ENCODE peak calls at places on chromosome 21, in ten cellular contexts. V, Z, E, Y, T, I, R, F, N and M are unnamed samples.

GRCh38 chr21:45347048-45347711 is 57.8 kb upstream of the COL18A1 start:
- DNase-seq in T (no peak), V (no peak), I (no peak), F (no peak), E (no peak), N (no peak), R (no peak), Y (no peak), Z (no peak), M (no peak)

GRCh38 chr21:28615276-28615675 is 377.4 kb downstream of the LTN1 start:
- DNase-seq in T (no peak), E (no peak), F (no peak), Y (peak; percentile 25), R (no peak), N (peak; percentile 69), Z (no peak), V (no peak), I (no peak), M (no peak)

GRCh38 chr21:44082648-44083436 is 24.4 kb upstream of the PWP2 start:
- DNase-seq in T (no peak), Z (no peak), R (no peak), Y (no peak), I (peak; percentile 70), F (no peak), E (no peak), V (no peak), N (no peak), M (no peak)

GRCh38 chr21:39529026-39529425 is 77.3 kb downstream of the SH3BGR start:
- DNase-seq in V (no peak), F (no peak), E (peak; percentile 49), Y (no peak), N (no peak), Z (no peak), R (no peak), I (no peak), T (no peak), M (no peak)

GRCh38 chr21:46051379-46051770 is 46.5 kb upstream of the COL6A2 start:
- DNase-seq in Z (no peak), T (no peak), E (no peak), V (no peak), Y (no peak), I (no peak), R (no peak), F (no peak), N (no peak), M (no peak)

GRCh38 chr21:43269461-43269860 is 100.7 kb downstream of the CRYAA start:
- DNase-seq in N (no peak), V (no peak), E (no peak), Z (peak; percentile 6), T (no peak), I (no peak), R (peak; percentile 47), F (no peak), Y (no peak), M (no peak)

GRCh38 chr21:39000496-39000895 is 182.8 kb downstream of the PSMG1 start:
- DNase-seq in F (peak; percentile 66), Y (no peak), T (peak; percentile 65), Z (no peak), V (no peak), I (no peak), R (no peak), E (no peak), N (no peak), M (no peak)

GRCh38 chr21:45366931-45367401 is 38.0 kb upstream of the COL18A1 start:
- DNase-seq in F (peak; percentile 79), Z (peak; percentile 72), R (no peak), Y (peak; percentile 99), E (no peak), V (no peak), N (peak; percentile 92), I (no peak), T (peak; percentile 74), M (peak; percentile 94)

GRCh38 chr21:38289697-38290096 is 32.9 kb downstream of the KCNJ15 start:
- DNase-seq in T (peak; percentile 59), R (peak; percentile 93), Y (peak; percentile 97), E (no peak), Z (no peak), F (no peak), V (no peak), I (no peak), N (peak; percentile 92), M (peak; percentile 100)

GRCh38 chr21:14550200-14550599 is 4.1 kb upstream of the SAMSN1 start:
- DNase-seq in I (no peak), R (no peak), F (no peak), Z (no peak), V (no peak), Y (no peak), T (no peak), E (no peak), N (no peak), M (no peak)

GRCh38 chr21:36699026-36699545 is at the start of gene SIM2:
- DNase-seq in V (peak; percentile 63), Y (no peak), F (no peak), T (peak; percentile 12), E (peak; percentile 61), R (peak; percentile 88), Z (no peak), N (no peak), I (peak; percentile 79), M (no peak)

GRCh38 chr21:45865106-45865835 is 116.3 kb upstream of the COL6A1 start:
- DNase-seq in I (no peak), F (no peak), V (no peak), E (no peak), R (no peak), N (peak; percentile 38), Y (peak; percentile 73), Z (no peak), T (no peak), M (peak; percentile 69)

GRCh38 chr21:37370152-37371040 is 3.8 kb downstream of the DYRK1A start:
- DNase-seq in N (no peak), E (no peak), R (no peak), F (no peak), I (no peak), T (no peak), Z (no peak), Y (peak; percentile 79), V (no peak), M (peak; percentile 38)

GRCh38 chr21:35648512-35648911 is 411.8 kb downstream of the SETD4 start:
- DNase-seq in Z (no peak), E (no peak), V (peak; percentile 12), N (no peak), I (no peak), Y (no peak), F (no peak), T (no peak), R (no peak), M (no peak)
- H3K4me3 ChIP-seq in Z (no peak overlapping the region), E (no peak overlapping the region), V (no peak overlapping the region), N (no peak overlapping the region), I (no peak overlapping the region), Y (no peak overlapping the region), F (no peak overlapping the region), T (no peak overlapping the region), R (no peak overlapping the region), M (no peak overlapping the region)

DNA sequence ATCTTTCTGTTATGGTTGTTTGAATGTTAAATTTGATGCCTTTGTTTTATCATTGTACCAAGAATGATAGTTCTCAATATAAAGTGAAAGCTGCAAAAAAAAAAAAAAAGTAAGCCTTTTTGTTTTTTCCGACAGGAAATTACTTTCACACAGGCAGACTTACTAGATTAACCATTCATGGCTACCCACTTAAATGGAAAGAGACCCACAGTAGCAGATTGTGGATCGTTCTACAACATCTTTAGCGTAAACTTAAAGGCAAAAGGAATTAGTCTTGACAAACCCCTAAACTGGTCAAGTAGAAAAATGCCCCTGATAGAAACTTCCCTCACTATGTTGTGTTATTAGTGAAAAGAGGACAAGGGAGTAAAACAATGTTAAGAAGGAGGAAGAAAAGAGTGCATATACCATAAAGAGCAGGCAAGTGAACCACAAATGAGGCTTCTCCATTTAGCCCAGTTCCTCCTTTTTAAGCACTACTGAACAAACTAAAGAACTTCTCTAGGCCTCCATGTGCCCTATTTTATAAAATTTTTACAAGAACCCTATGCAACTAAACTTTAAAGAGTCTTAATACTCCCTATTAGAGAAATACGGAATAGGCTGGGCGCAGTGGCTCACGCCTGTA is 1560.4 kb downstream of the MRPL39 start:
- DNase-seq in E (no peak), I (no peak), Z (no peak), Y (no peak), V (no peak), N (no peak), R (no peak), T (no peak), F (no peak), M (no peak)
- H3K4me3 ChIP-seq in E (no peak overlapping the region), I (no peak overlapping the region), Z (no peak overlapping the region), Y (no peak overlapping the region), V (no peak overlapping the region), N (no peak overlapping the region), R (no peak overlapping the region), T (no peak overlapping the region), F (no peak overlapping the region), M (no peak overlapping the region)

GRCh38 chr21:41069305-41069642 is 98.7 kb upstream of the BACE2 start:
- DNase-seq in I (no peak), N (no peak), E (no peak), Y (no peak), V (no peak), T (no peak), Z (no peak), F (no peak), R (no peak), M (no peak)

GRCh38 chr21:41075668-41076463 is 92.1 kb upstream of the BACE2 start:
- DNase-seq in N (no peak), T (no peak), F (no peak), Y (no peak), V (no peak), E (no peak), Z (no peak), R (no peak), I (no peak), M (no peak)

GRCh38 chr21:41079159-41079558 is 88.8 kb upstream of the BACE2 start:
- DNase-seq in N (no peak), I (no peak), Y (no peak), T (no peak), V (no peak), Z (no peak), R (no peak), F (no peak), E (no peak), M (no peak)

GRCh38 chr21:41071410-41071809 is 96.5 kb upstream of the BACE2 start:
- DNase-seq in N (no peak), Y (no peak), I (no peak), T (no peak), Z (no peak), F (no peak), R (no peak), V (no peak), E (peak; percentile 49), M (no peak)

GRCh38 chr21:41074607-41075184 is 93.3 kb upstream of the BACE2 start:
- DNase-seq in E (no peak), I (no peak), Z (no peak), N (no peak), V (no peak), T (no peak), R (no peak), Y (no peak), F (no peak), M (no peak)
- H3K4me3 ChIP-seq in E (no peak overlapping the region), I (no peak overlapping the region), Z (no peak overlapping the region), N (no peak overlapping the region), V (no peak overlapping the region), T (no peak overlapping the region), R (no peak overlapping the region), Y (no peak overlapping the region), F (no peak overlapping the region), M (no peak overlapping the region)

DNA sequence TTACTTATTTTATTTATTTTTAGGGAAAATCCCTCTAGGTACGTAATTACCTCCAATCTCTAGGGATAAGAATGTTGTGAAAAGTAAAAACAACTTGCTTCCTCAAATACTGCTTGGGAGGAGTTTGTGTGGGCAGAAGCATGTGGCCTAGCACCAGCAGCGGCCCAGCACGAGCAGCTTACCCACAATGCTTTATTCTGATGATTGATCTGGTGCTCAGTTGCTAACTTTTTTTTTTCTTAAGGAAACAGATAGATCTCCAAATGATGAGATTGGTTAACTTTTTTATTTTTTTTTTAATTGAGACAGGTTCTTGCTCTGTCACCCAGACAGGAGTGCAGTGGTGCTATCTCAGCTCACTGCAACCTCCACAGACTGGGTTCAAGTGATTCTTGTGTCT is 4.2 kb downstream of the CLIC6 start:
- DNase-seq in Y (no peak), R (no peak), T (no peak), Z (no peak), V (no peak), I (no peak), E (no peak), N (no peak), F (no peak), M (no peak)
- H3K4me3 ChIP-seq in Y (no peak overlapping the region), R (no peak overlapping the region), T (no peak overlapping the region), Z (no peak overlapping the region), V (no peak overlapping the region), I (no peak overlapping the region), E (no peak overlapping the region), N (peak overlapping the region; percentile 86), F (no peak overlapping the region), M (no peak overlapping the region)